ENCODE peak calls at places on chromosomes 2 and 18, in seven cellular contexts. U is renal cortical epithelial cell; O is stimulated activated CD4-positive, alpha-beta T cell treated with anti-CD3 and anti-CD28 coated beads, Interleukin-4, amount 100 ng/mL, for 24 hours; L is T-cell; S is head of caudate nucleus; Q is naive thymus-derived CD4-positive, alpha-beta T cell; E is hepatic stellate cell. G is an unnamed sample.

GRCh38 chr2:121239471-121239870 is 45.5 kb downstream of the TFCP2L1 start:
- DNase-seq in U (no peak), O (no peak), L (no peak), S (no peak), Q (no peak), E (no peak), G (no peak)

GRCh38 chr2:44330801-44331200 is 30.5 kb downstream of the PREPL start:
- DNase-seq in U (peak; percentile 58), O (no peak), L (no peak), S (no peak), Q (no peak), E (no peak), G (no peak)

GRCh38 chr2:240329116-240329665 is 106.3 kb upstream of the GPC1 start:
- DNase-seq in U (no peak), O (no peak), L (no peak), S (no peak), Q (no peak), E (no peak), G (no peak)

GRCh38 chr2:64260817-64261216 is 116.6 kb upstream of the PELI1 start:
- DNase-seq in U (no peak), O (no peak), L (peak; percentile 9), S (no peak), Q (peak; percentile 26), E (no peak), G (peak; percentile 45)

GRCh38 chr2:215377283-215377682 is 58.6 kb downstream of the FN1 start:
- DNase-seq in U (no peak), O (no peak), L (no peak), S (no peak), Q (no peak), E (no peak), G (no peak)

GRCh38 chr2:10030311-10030736 is 13.0 kb upstream of the KLF11 start:
- DNase-seq in U (no peak), O (no peak), L (no peak), S (no peak), Q (no peak), E (no peak), G (no peak)

GRCh38 chr2:43233218-43234212 is 7.1 kb upstream of the ZFP36L2 start:
- DNase-seq in U (no peak), O (no peak), L (no peak), S (no peak), Q (no peak), E (no peak), G (no peak)

GRCh38 chr18:8508320-8508719 is 100.9 kb upstream of the RAB12 start:
- DNase-seq in U (no peak), O (no peak), L (no peak), S (no peak), Q (no peak), E (no peak), G (no peak)

GRCh38 chr2:37645363-37645762 is 26.1 kb downstream of the CDC42EP3 start:
- DNase-seq in U (peak; percentile 66), O (no peak), L (no peak), S (no peak), Q (no peak), E (no peak), G (no peak)

GRCh38 chr18:57657566-57657965 is 35.9 kb upstream of the NARS1 start:
- DNase-seq in U (no peak), O (no peak), L (no peak), S (no peak), Q (no peak), E (no peak), G (no peak)

GRCh38 chr18:78610646-78611045 is 369.0 kb upstream of the SALL3 start:
- DNase-seq in U (no peak), O (no peak), L (no peak), S (no peak), Q (no peak), E (no peak), G (no peak)

GRCh38 chr2:41600460-41600859 is 447.4 kb upstream of the PKDCC start:
- DNase-seq in U (no peak), O (no peak), L (no peak), S (no peak), Q (no peak), E (no peak), G (no peak)

GRCh38 chr2:8219631-8220393 is 462.0 kb upstream of the ID2 start:
- DNase-seq in U (no peak), O (no peak), L (no peak), S (no peak), Q (no peak), E (no peak), G (no peak)

GRCh38 chr2:162782138-162782537 is 56.4 kb downstream of the KCNH7 start:
- DNase-seq in U (no peak), O (no peak), L (no peak), S (no peak), Q (no peak), E (no peak), G (no peak)

GRCh38 chr2:86062043-86062442 is 43.6 kb downstream of the POLR1A start:
- DNase-seq in U (peak; percentile 87), O (no peak), L (no peak), S (no peak), Q (no peak), E (peak; percentile 47), G (no peak)

GRCh38 chr18:7164610-7165009 is 47.0 kb upstream of the LAMA1 start:
- DNase-seq in U (peak; percentile 30), O (no peak), L (no peak), S (no peak), Q (no peak), E (no peak), G (no peak)

GRCh38 chr2:118224144-118224887 is 136.0 kb downstream of the INSIG2 start:
- DNase-seq in U (no peak), O (peak; percentile 19), L (peak; percentile 15), S (no peak), Q (peak; percentile 39), E (peak; percentile 12), G (peak; percentile 59)

GRCh38 chr18:71831039-71831438 is 713.1 kb downstream of the CBLN2 start:
- DNase-seq in U (peak; percentile 57), O (no peak), L (no peak), S (no peak), Q (no peak), E (no peak), G (no peak)

GRCh38 chr2:56113571-56113970 is 70.2 kb upstream of the CCDC85A start:
- DNase-seq in U (no peak), O (no peak), L (no peak), S (no peak), Q (no peak), E (no peak), G (no peak)

GRCh38 chr2:120398051-120398960 is 52.4 kb downstream of the INHBB start:
- DNase-seq in U (peak; percentile 64), O (no peak), L (no peak), S (no peak), Q (no peak), E (peak; percentile 72), G (no peak)

GRCh38 chr2:12428786-12429185 is 287.9 kb upstream of the TRIB2 start:
- DNase-seq in U (peak; percentile 21), O (no peak), L (no peak), S (no peak), Q (no peak), E (no peak), G (no peak)

GRCh38 chr18:74522635-74523548 is 11.4 kb upstream of the CNDP1 start:
- DNase-seq in U (peak; percentile 89), O (no peak), L (no peak), S (no peak), Q (no peak), E (no peak), G (no peak)

GRCh38 chr2:217851191-217852020 is 151.4 kb downstream of the TNS1 start:
- DNase-seq in U (peak; percentile 47), O (no peak), L (no peak), S (no peak), Q (no peak), E (peak; percentile 57), G (no peak)

GRCh38 chr18:111292-112014 is 46.9 kb upstream of the USP14 start:
- DNase-seq in U (peak; percentile 38), O (peak; percentile 59), L (peak; percentile 61), S (peak; percentile 57), Q (peak; percentile 76), E (peak; percentile 62), G (peak; percentile 82)

GRCh38 chr2:108447947-108448677 is 894 bp upstream of the GCC2 start:
- DNase-seq in U (no peak), O (no peak), L (no peak), S (no peak), Q (no peak), E (no peak), G (no peak)